ENCODE peak calls at places on chromosomes 13 and 19, in four cellular contexts. N is T-helper 22 cell, E is activated T-helper 1 cell treated with Interleukin-2 at 50 U/mL for 16 hours, T is DMS153. A is an unnamed sample.

GRCh38 chr13:76505437-76505836 is 380.8 kb downstream of the KCTD12 start:
- DNase-seq in N (no peak), E (no peak), T (no peak), A (no peak)

GRCh38 chr19:2625434-2625833 is 77.1 kb downstream of the GNG7 start:
- DNase-seq in N (no peak), E (no peak), T (no peak), A (no peak)

GRCh38 chr19:40530091-40530901 is 46.4 kb upstream of the SHKBP1 start:
- DNase-seq in N (no peak), E (no peak), T (no peak), A (no peak)

GRCh38 chr13:35994131-35994966 is 136.8 kb downstream of the DCLK1 start:
- DNase-seq in N (no peak), E (no peak), T (no peak), A (no peak)

GRCh38 chr19:661427-662196 is 1.4 kb downstream of the RNF126 start:
- DNase-seq in N (peak; percentile 56), E (peak; percentile 56), T (no peak), A (no peak)

GRCh38 chr13:40692946-40693345 is 26.5 kb upstream of the FOXO1 start:
- DNase-seq in N (no peak), E (no peak), T (no peak), A (peak; percentile 70)

GRCh38 chr13:79775830-79776229 is 294.9 kb downstream of the NDFIP2 start:
- DNase-seq in N (no peak), E (no peak), T (peak; percentile 23), A (peak; percentile 66)

GRCh38 chr19:45211751-45212381 is 33.3 kb downstream of the BLOC1S3 start:
- DNase-seq in N (no peak), E (no peak), T (no peak), A (no peak)

A was measured in PC-9.